ENCODE peak calls at places on chromosome 4, in seven cellular contexts. N is WTC11; A is HEK293T; O is NAMALWA; X is Calu3; G is breast epithelium; C is activated effector memory CD4-positive, alpha-beta T cell treated with anti-CD3 and anti-CD28 coated beads, Interleukin-2, amount 50 U/mL, for 16 hours. R is an unnamed sample.

GRCh38 chr4:150140774-150141400 is 62.6 kb downstream of the DCLK2 start:
- DNase-seq in N (no peak), A (no peak), O (no peak), X (no peak), G (no peak), C (no peak), R (no peak)

GRCh38 chr4:10083861-10084641 is 32.5 kb downstream of the WDR1 start:
- DNase-seq in N (peak), A (no peak), O (no peak), X (no peak), G (no peak), C (peak), R (no peak)

GRCh38 chr4:102641796-102642195 is 119.0 kb downstream of the MANBA start:
- DNase-seq in N (no peak), A (no peak), O (no peak), X (no peak), G (no peak), C (no peak), R (no peak)

GRCh38 chr4:185708348-185708747 is 103.6 kb downstream of the SORBS2 start:
- DNase-seq in N (no peak), A (no peak), O (no peak), X (no peak), G (no peak), C (no peak), R (no peak)

GRCh38 chr4:147740176-147740575 is 8.3 kb downstream of the ARHGAP10 start:
- DNase-seq in N (no peak), A (no peak), O (no peak), X (no peak), G (no peak), C (no peak), R (no peak)

GRCh38 chr4:6953751-6954380 is 44.2 kb downstream of the TBC1D14 start:
- DNase-seq in N (peak), A (no peak), O (no peak), X (peak), G (peak), C (peak), R (no peak)

GRCh38 chr4:139242511-139243051 is 37.4 kb downstream of the MGARP start:
- DNase-seq in N (no peak), A (no peak), O (no peak), X (no peak), G (no peak), C (no peak), R (no peak)

GRCh38 chr4:141275834-141276233 is 55.1 kb downstream of the ZNF330 start:
- DNase-seq in N (no peak), A (no peak), O (no peak), X (no peak), G (no peak), C (no peak), R (no peak)

GRCh38 chr4:107689912-107690587 is 30.0 kb downstream of the PAPSS1 start:
- DNase-seq in N (no peak), A (no peak), O (no peak), X (no peak), G (no peak), C (no peak), R (no peak)

GRCh38 chr4:88731359-88731758 is 33.7 kb upstream of the NAP1L5 start:
- DNase-seq in N (no peak), A (no peak), O (no peak), X (no peak), G (no peak), C (no peak), R (no peak)

GRCh38 chr4:149371021-149371420 is 444.6 kb downstream of the IQCM start:
- DNase-seq in N (peak), A (peak), O (peak), X (peak), G (no peak), C (no peak), R (peak)

GRCh38 chr4:16116493-16116990 is 32.7 kb upstream of the PROM1 start:
- DNase-seq in N (no peak), A (no peak), O (no peak), X (peak), G (peak), C (no peak), R (no peak)

GRCh38 chr4:155734065-155734464 is 24.8 kb upstream of the GUCY1B1 start:
- DNase-seq in N (no peak), A (no peak), O (no peak), X (no peak), G (no peak), C (no peak), R (no peak)

GRCh38 chr4:182492456-182492855 is 249.3 kb downstream of the TENM3 start:
- DNase-seq in N (no peak), A (no peak), O (no peak), X (no peak), G (no peak), C (no peak), R (no peak)

GRCh38 chr4:108247511-108248088 is 78.9 kb upstream of the LEF1 start:
- DNase-seq in N (peak), A (peak), O (no peak), X (peak), G (no peak), C (no peak), R (no peak)

GRCh38 chr4:34181311-34181808 is 2063.0 kb downstream of the ARAP2 start:
- DNase-seq in N (no peak), A (no peak), O (no peak), X (peak), G (no peak), C (no peak), R (no peak)

GRCh38 chr4:74503580-74503979 is 58.6 kb downstream of the AREG start:
- DNase-seq in N (no peak), A (no peak), O (no peak), X (no peak), G (no peak), C (no peak), R (no peak)

R was measured in erythroblast.